ENCODE peak calls at places on chromosomes 6 and 20, in nine cellular contexts. F is breast epithelium, M is epithelial cell of prostate, B is iPS DF 6.9, K is left ventricle myocardium inferior, A is heart left ventricle, Z is pancreas, G is uterus, E is mammary epithelial cell. I is an unnamed sample.

GRCh38 chr6:122647765-122648164 is 37.6 kb downstream of the PKIB start:
- DNase-seq in F (no peak), M (no peak), B (no peak), K (no peak), A (no peak), Z (no peak), G (no peak), E (peak), I (no peak)

GRCh38 chr20:59771506-59772372 is 161.7 kb downstream of the SYCP2 start:
- DNase-seq in F (no peak), M (no peak), B (no peak), K (peak), A (no peak), Z (no peak), G (no peak), E (no peak), I (no peak)

GRCh38 chr6:105273589-105273988 is 93.8 kb upstream of the POPDC3 start:
- DNase-seq in F (no peak), M (no peak), B (no peak), K (no peak), A (no peak), Z (no peak), G (no peak), E (no peak), I (no peak)

GRCh38 chr6:40947876-40948514 is 91.0 kb downstream of the UNC5CL start:
- DNase-seq in F (no peak), M (no peak), B (peak), K (no peak), A (no peak), Z (no peak), G (no peak), E (peak), I (no peak)

GRCh38 chr6:16674666-16675392 is 86.4 kb downstream of the ATXN1 start:
- DNase-seq in F (no peak), M (no peak), B (no peak), K (no peak), A (no peak), Z (no peak), G (no peak), E (no peak), I (no peak)

GRCh38 chr20:35039146-35039545 is 53.5 kb downstream of the TRPC4AP start:
- DNase-seq in F (no peak), M (peak), B (no peak), K (no peak), A (no peak), Z (peak), G (no peak), E (peak), I (no peak)

GRCh38 chr6:34525431-34526175 is 30.5 kb downstream of the SPDEF start:
- DNase-seq in F (no peak), M (no peak), B (no peak), K (no peak), A (peak), Z (no peak), G (no peak), E (no peak), I (no peak)

GRCh38 chr20:32036716-32037355 is 15.2 kb upstream of the HCK start:
- DNase-seq in F (no peak), M (no peak), B (no peak), K (no peak), A (no peak), Z (no peak), G (no peak), E (no peak), I (no peak)

GRCh38 chr6:42901538-42901957 is 14.3 kb upstream of the PTCRA start:
- DNase-seq in F (peak), M (peak), B (peak), K (peak), A (peak), Z (peak), G (peak), E (peak), I (peak)

GRCh38 chr6:122653094-122653493 is 42.9 kb downstream of the PKIB start:
- DNase-seq in F (no peak), M (peak), B (no peak), K (no peak), A (no peak), Z (no peak), G (no peak), E (peak), I (no peak)

GRCh38 chr20:58213112-58213511 is 15.3 kb downstream of the ANKRD60 start:
- DNase-seq in F (no peak), M (no peak), B (no peak), K (no peak), A (no peak), Z (no peak), G (no peak), E (no peak), I (no peak)

GRCh38 chr6:108156938-108157233 is 8.9 kb upstream of the NR2E1 start:
- DNase-seq in F (no peak), M (no peak), B (no peak), K (no peak), A (no peak), Z (no peak), G (no peak), E (no peak), I (no peak)

GRCh38 chr6:41371461-41371991 is 36.1 kb downstream of the NCR2 start:
- DNase-seq in F (no peak), M (no peak), B (no peak), K (peak), A (peak), Z (peak), G (no peak), E (no peak), I (no peak)

GRCh38 chr6:13931797-13932402 is 7.1 kb downstream of the RNF182 start:
- DNase-seq in F (no peak), M (no peak), B (no peak), K (no peak), A (no peak), Z (no peak), G (no peak), E (no peak), I (no peak)

GRCh38 chr6:45590225-45590624 is 212.5 kb upstream of the SUPT3H start:
- DNase-seq in F (no peak), M (peak), B (no peak), K (no peak), A (no peak), Z (no peak), G (peak), E (peak), I (no peak)

GRCh38 chr20:32544893-32545840 is 40.0 kb downstream of the NOL4L start:
- DNase-seq in F (no peak), M (no peak), B (no peak), K (no peak), A (no peak), Z (no peak), G (no peak), E (no peak), I (no peak)

GRCh38 chr6:90151827-90152449 is 144.7 kb downstream of the BACH2 start:
- DNase-seq in F (no peak), M (no peak), B (no peak), K (no peak), A (no peak), Z (no peak), G (no peak), E (no peak), I (no peak)

GRCh38 chr6:11427827-11428245 is 109.7 kb upstream of the TMEM170B start:
- DNase-seq in F (no peak), M (no peak), B (no peak), K (no peak), A (no peak), Z (no peak), G (no peak), E (no peak), I (no peak)

GRCh38 chr20:17643531-17644188 is 38.4 kb downstream of the RRBP1 start:
- DNase-seq in F (no peak), M (no peak), B (no peak), K (no peak), A (peak), Z (no peak), G (no peak), E (no peak), I (no peak)

GRCh38 chr6:145977881-145978280 is 13.7 kb upstream of the SHPRH start:
- DNase-seq in F (no peak), M (no peak), B (no peak), K (no peak), A (no peak), Z (no peak), G (no peak), E (no peak), I (no peak)

GRCh38 chr6:44243345-44243744 is 3.6 kb upstream of the HSP90AB1 start:
- DNase-seq in F (no peak), M (no peak), B (no peak), K (no peak), A (no peak), Z (no peak), G (no peak), E (no peak), I (no peak)

GRCh38 chr20:51691703-51692102 is 76.5 kb downstream of the ATP9A start:
- DNase-seq in F (no peak), M (no peak), B (no peak), K (no peak), A (no peak), Z (no peak), G (no peak), E (no peak), I (no peak)

GRCh38 chr6:3484240-3484639 is 27.4 kb upstream of the SLC22A23 start:
- DNase-seq in F (no peak), M (peak), B (no peak), K (no peak), A (no peak), Z (no peak), G (no peak), E (peak), I (no peak)

GRCh38 chr6:21187485-21187884 is 406.1 kb upstream of the SOX4 start:
- DNase-seq in F (no peak), M (no peak), B (no peak), K (no peak), A (no peak), Z (no peak), G (no peak), E (no peak), I (no peak)

GRCh38 chr6:73017473-73017872 is 207.8 kb downstream of the KHDC1L start:
- DNase-seq in F (no peak), M (no peak), B (no peak), K (no peak), A (no peak), Z (no peak), G (no peak), E (no peak), I (no peak)

GRCh38 chr6:3433005-3433404 is 23.8 kb downstream of the SLC22A23 start:
- DNase-seq in F (no peak), M (no peak), B (no peak), K (no peak), A (no peak), Z (no peak), G (no peak), E (no peak), I (no peak)

GRCh38 chr6:109314313-109314712 is 68.0 kb downstream of the CD164 start:
- DNase-seq in F (no peak), M (no peak), B (no peak), K (no peak), A (no peak), Z (no peak), G (no peak), E (no peak), I (no peak)

GRCh38 chr20:41221614-41222218 is 84.4 kb downstream of the PLCG1 start:
- DNase-seq in F (no peak), M (no peak), B (no peak), K (no peak), A (no peak), Z (no peak), G (no peak), E (no peak), I (no peak)

GRCh38 chr6:113644861-113645575 is 212.1 kb upstream of the MARCKS start:
- DNase-seq in F (no peak), M (peak), B (no peak), K (no peak), A (no peak), Z (no peak), G (no peak), E (peak), I (no peak)

GRCh38 chr6:12010635-12011275 is 1.4 kb upstream of the HIVEP1 start:
- DNase-seq in F (peak), M (no peak), B (no peak), K (peak), A (peak), Z (peak), G (peak), E (no peak), I (no peak)

GRCh38 chr6:2141644-2142290 is 103.6 kb downstream of the GMDS start:
- DNase-seq in F (no peak), M (no peak), B (no peak), K (no peak), A (no peak), Z (no peak), G (no peak), E (peak), I (no peak)

GRCh38 chr20:43220612-43221011 is 30.9 kb upstream of the PTPRT start:
- DNase-seq in F (no peak), M (no peak), B (no peak), K (no peak), A (no peak), Z (no peak), G (no peak), E (no peak), I (no peak)

GRCh38 chr6:160154471-160154870 is 32.9 kb downstream of the SLC22A1 start:
- DNase-seq in F (no peak), M (no peak), B (no peak), K (no peak), A (no peak), Z (no peak), G (no peak), E (no peak), I (no peak)
- H3K27ac ChIP-seq in F (no peak), M (no peak), B (no peak), K (no peak), A (no peak), Z (no peak), G (no peak), E (no peak), I (no peak)

GRCh38 chr6:152828431-152828830 is 77.8 kb downstream of the VIP start:
- DNase-seq in F (no peak), M (no peak), B (no peak), K (no peak), A (no peak), Z (no peak), G (no peak), E (no peak), I (no peak)
- H3K27ac ChIP-seq in F (no peak), M (no peak), B (no peak), K (no peak), A (no peak), Z (no peak), G (no peak), E (no peak), I (no peak)

GRCh38 chr6:134177753-134178229 is 125.4 kb upstream of the SLC2A12 start:
- DNase-seq in F (no peak), M (no peak), B (no peak), K (no peak), A (no peak), Z (no peak), G (peak), E (peak), I (no peak)

GRCh38 chr6:134176283-134176975 is 124.0 kb upstream of the SLC2A12 start:
- DNase-seq in F (peak), M (no peak), B (no peak), K (peak), A (peak), Z (peak), G (peak), E (no peak), I (no peak)

GRCh38 chr6:134177236-134177635 is 124.8 kb upstream of the SLC2A12 start:
- DNase-seq in F (no peak), M (no peak), B (no peak), K (no peak), A (no peak), Z (no peak), G (no peak), E (no peak), I (no peak)

GRCh38 chr6:134175532-134176282 is 123.3 kb upstream of the SLC2A12 start:
- DNase-seq in F (peak), M (no peak), B (no peak), K (peak), A (peak), Z (peak), G (peak), E (peak), I (peak)

DNA sequence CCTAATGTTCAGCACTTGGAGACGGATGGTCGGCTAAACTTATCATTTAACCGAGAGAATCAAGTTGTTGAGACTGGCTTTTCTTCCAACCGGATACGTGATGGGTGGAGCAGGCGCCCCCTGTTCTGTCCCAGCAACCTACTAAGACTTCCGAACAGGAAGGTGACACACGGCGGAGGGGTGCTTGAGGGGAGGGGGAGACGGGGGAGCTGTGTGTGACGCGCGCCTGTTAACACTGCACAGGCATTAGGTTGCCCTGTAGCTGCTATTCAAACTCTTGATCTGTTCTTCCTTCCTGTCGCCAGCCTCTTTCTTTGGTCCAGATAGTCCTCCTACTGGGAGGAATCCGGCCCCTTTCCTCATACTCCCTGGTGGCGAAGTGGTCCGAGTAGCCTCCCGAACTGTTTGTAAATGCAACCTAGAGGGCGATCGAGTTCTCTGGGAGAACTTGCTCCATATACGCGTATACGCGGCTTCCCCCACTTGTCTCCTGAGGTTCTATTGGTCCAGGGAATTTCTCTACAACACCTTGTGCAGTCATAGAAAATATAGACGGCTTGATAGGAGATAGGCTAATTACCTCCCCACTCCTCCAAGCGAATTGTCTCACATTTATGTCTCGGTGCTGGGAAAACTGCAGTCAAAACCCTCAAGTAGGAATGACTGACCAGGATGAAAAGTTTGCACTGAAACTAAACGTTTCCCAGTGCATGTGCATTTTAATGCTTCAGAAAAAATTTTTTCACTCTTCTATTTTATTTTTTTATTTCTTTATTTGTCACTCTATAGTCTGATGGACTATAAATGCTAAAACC is 126.0 kb upstream of the SLC2A12 start:
- DNase-seq in F (peak), M (no peak), B (peak), K (peak), A (peak), Z (peak), G (peak), E (peak), I (peak)
- H3K27ac ChIP-seq in F (peak), M (peak), B (no peak), K (peak), A (peak), Z (peak), G (peak), E (peak), I (peak)

GRCh38 chr6:24702720-24703282 is 16.2 kb downstream of the C6orf62 start:
- DNase-seq in F (no peak), M (no peak), B (no peak), K (no peak), A (no peak), Z (no peak), G (no peak), E (no peak), I (no peak)
- H3K27ac ChIP-seq in F (no peak), M (no peak), B (no peak), K (no peak), A (no peak), Z (no peak), G (no peak), E (no peak), I (no peak)

GRCh38 chr20:38166707-38167233 is 1.7 kb upstream of the TGM2 start:
- DNase-seq in F (no peak), M (no peak), B (no peak), K (no peak), A (no peak), Z (no peak), G (no peak), E (no peak), I (no peak)
- H3K27ac ChIP-seq in F (no peak), M (peak), B (no peak), K (peak), A (peak), Z (no peak), G (peak), E (no peak), I (no peak)

DNA sequence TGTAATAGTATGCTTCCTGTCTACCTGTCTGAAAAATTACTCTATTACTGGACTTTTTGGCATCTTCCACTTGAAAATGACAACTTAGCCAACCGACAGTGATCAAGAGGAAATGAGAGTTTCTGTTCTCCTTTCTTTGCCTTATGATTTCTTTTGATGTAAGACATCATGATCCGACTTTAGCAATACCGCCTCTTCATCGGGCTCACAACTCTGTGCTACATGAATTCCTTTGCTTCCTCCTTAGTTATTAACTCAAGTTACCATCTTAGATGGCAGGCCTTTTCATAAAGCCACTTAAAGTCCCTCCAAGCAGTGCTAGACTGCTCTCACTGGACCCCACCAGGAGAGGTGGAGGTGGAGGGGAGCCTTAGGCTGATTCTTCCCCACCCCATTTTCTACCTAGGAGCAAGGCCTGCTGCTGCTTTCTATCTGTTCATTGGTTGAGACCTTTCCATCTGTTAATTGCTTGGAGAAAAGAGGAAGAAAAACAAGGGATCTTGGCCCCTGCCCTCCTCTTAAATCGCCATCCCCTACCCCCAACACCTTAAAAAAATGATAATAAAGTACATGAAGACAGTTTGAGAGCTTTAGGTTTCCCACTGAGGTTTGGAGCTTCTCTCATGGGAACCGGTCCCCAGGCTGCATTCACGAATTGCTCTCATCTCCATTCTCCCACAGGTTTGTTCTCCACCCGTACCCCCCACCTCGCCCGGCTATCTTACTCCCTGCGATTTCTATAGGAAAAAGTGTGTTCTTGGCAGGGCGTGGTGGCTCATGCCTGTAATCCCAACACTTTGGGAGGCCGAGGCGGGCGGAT is 21.6 kb upstream of the MCM3 start:
- DNase-seq in F (no peak), M (no peak), B (no peak), K (no peak), A (no peak), Z (no peak), G (no peak), E (no peak), I (no peak)
- H3K27ac ChIP-seq in F (peak), M (no peak), B (no peak), K (no peak), A (peak), Z (peak), G (peak), E (no peak), I (peak)